ENCODE peak calls at places on chromosomes 16 and 17, in seven cellular contexts. D, J, P, V, X, G and B are unnamed samples.

GRCh38 chr16:29806641-29807425 is 504 bp downstream of the MAZ start:
- DNase-seq in D (peak), J (no peak), P (peak), V (peak), X (peak), G (no peak), B (no peak)

GRCh38 chr17:82351254-82351712 is 7.8 kb upstream of the TEX19 start:
- DNase-seq in D (no peak), J (no peak), P (no peak), V (no peak), X (no peak), G (no peak), B (no peak)

GRCh38 chr17:72139213-72139612 is 18.4 kb downstream of the SOX9 start:
- DNase-seq in D (no peak), J (no peak), P (no peak), V (no peak), X (no peak), G (no peak), B (no peak)

GRCh38 chr17:17537311-17538099 is 41.3 kb upstream of the RASD1 start:
- DNase-seq in D (no peak), J (no peak), P (peak), V (no peak), X (no peak), G (no peak), B (no peak)

GRCh38 chr17:50807675-50808074 is 27.7 kb upstream of the WFIKKN2 start:
- DNase-seq in D (no peak), J (no peak), P (no peak), V (no peak), X (no peak), G (no peak), B (no peak)

GRCh38 chr17:17186051-17186450 is 20.1 kb downstream of the PLD6 start:
- DNase-seq in D (no peak), J (no peak), P (no peak), V (no peak), X (no peak), G (no peak), B (no peak)

GRCh38 chr16:85878875-85879274 is 20.1 kb upstream of the IRF8 start:
- DNase-seq in D (peak), J (no peak), P (peak), V (no peak), X (no peak), G (peak), B (peak)

GRCh38 chr16:81587626-81588160 is 143.1 kb downstream of the CMIP start:
- DNase-seq in D (no peak), J (no peak), P (no peak), V (no peak), X (no peak), G (no peak), B (no peak)

GRCh38 chr16:9929313-9929712 is 252.9 kb downstream of the GRIN2A start:
- DNase-seq in D (no peak), J (no peak), P (no peak), V (no peak), X (no peak), G (no peak), B (no peak)

GRCh38 chr16:28822520-28823290 is at the start of gene ATXN2L:
- DNase-seq in D (peak), J (peak), P (peak), V (peak), X (peak), G (peak), B (peak)

GRCh38 chr17:33521784-33522183 is 228.7 kb upstream of the ASIC2 start:
- DNase-seq in D (no peak), J (no peak), P (no peak), V (no peak), X (no peak), G (no peak), B (no peak)

GRCh38 chr16:63720848-63721247 is 1401.0 kb downstream of the CDH11 start:
- DNase-seq in D (no peak), J (no peak), P (peak), V (no peak), X (no peak), G (no peak), B (no peak)

GRCh38 chr17:6343736-6344135 is 91.2 kb downstream of the AIPL1 start:
- DNase-seq in D (no peak), J (no peak), P (no peak), V (no peak), X (no peak), G (no peak), B (no peak)

GRCh38 chr17:21370430-21370829 is 5.7 kb upstream of the KCNJ12 start:
- DNase-seq in D (no peak), J (no peak), P (no peak), V (peak), X (peak), G (no peak), B (no peak)

GRCh38 chr16:65015577-65015976 is 106.3 kb downstream of the CDH11 start:
- DNase-seq in D (no peak), J (no peak), P (no peak), V (no peak), X (no peak), G (no peak), B (no peak)